ENCODE peak calls at places on chromosomes 3 and 15, in nine cellular contexts. V is K562, U is spleen, W is IMR-90, P is adrenal gland, D is uterus, L is sigmoid colon, N is NB4, Z is right lobe of liver. C is an unnamed sample.

GRCh38 chr3:60079076-60079475 is 1029.3 kb upstream of the CFAP20DC start:
- DNase-seq in U (no peak), P (no peak), V (peak), N (no peak), Z (no peak), L (no peak), D (no peak), W (no peak), C (no peak)

GRCh38 chr3:15148614-15149013 is 49.7 kb upstream of the RBSN start:
- DNase-seq in U (no peak), D (peak), L (no peak), V (peak), Z (no peak), P (peak), N (peak), W (no peak), C (no peak)

GRCh38 chr15:77021803-77022381 is 27.0 kb downstream of the PSTPIP1 start:
- DNase-seq in L (no peak), W (peak), V (no peak), D (no peak), N (peak), P (no peak), U (peak), Z (peak), C (no peak)

GRCh38 chr3:18868911-18869689 is 279.2 kb upstream of the KCNH8 start:
- DNase-seq in U (no peak), V (no peak), L (no peak), P (no peak), W (no peak), N (no peak), Z (no peak), D (no peak), C (no peak)

GRCh38 chr3:41224120-41224806 is 25.0 kb downstream of the CTNNB1 start:
- DNase-seq in V (no peak), P (no peak), D (no peak), L (no peak), W (peak), Z (no peak), N (no peak), U (no peak), C (no peak)

GRCh38 chr3:55558316-55558715 is 71.2 kb upstream of the WNT5A start:
- DNase-seq in U (no peak), W (peak), D (no peak), V (no peak), L (no peak), N (no peak), Z (no peak), P (no peak), C (no peak)

GRCh38 chr15:55407631-55407948 is 569 bp downstream of the CCPG1 start:
- DNase-seq in N (no peak), V (no peak), U (no peak), W (peak), P (no peak), L (no peak), D (no peak), Z (no peak), C (no peak)

GRCh38 chr3:194315965-194316361 is 35.2 kb downstream of the CPN2 start:
- DNase-seq in L (peak), V (no peak), N (no peak), Z (peak), P (no peak), D (no peak), W (no peak), U (no peak), C (no peak)

GRCh38 chr3:181707980-181708379 is 3.7 kb upstream of the SOX2 start:
- DNase-seq in N (no peak), V (no peak), D (no peak), P (no peak), U (no peak), W (no peak), Z (no peak), L (no peak), C (no peak)

GRCh38 chr3:177906573-177907229 is 629.5 kb upstream of the KCNMB2 start:
- DNase-seq in L (no peak), N (no peak), D (no peak), P (no peak), U (no peak), V (no peak), W (no peak), Z (no peak), C (no peak)

GRCh38 chr3:146605106-146605505 is at the start of gene PLSCR5:
- DNase-seq in V (no peak), D (no peak), L (no peak), Z (no peak), W (no peak), U (no peak), N (no peak), P (no peak), C (no peak)

GRCh38 chr3:187994221-187995085 is 159.5 kb upstream of the LPP start:
- DNase-seq in U (no peak), N (no peak), W (peak), Z (no peak), P (no peak), V (no peak), D (no peak), L (no peak), C (no peak)

GRCh38 chr3:18412684-18413083 is 12.5 kb downstream of the SATB1 start:
- DNase-seq in N (no peak), P (no peak), D (no peak), W (no peak), U (no peak), L (no peak), Z (no peak), V (no peak), C (no peak)

GRCh38 chr15:63380151-63380827 is 1.4 kb downstream of the CA12 start:
- DNase-seq in Z (no peak), D (no peak), L (no peak), W (no peak), P (no peak), N (no peak), U (no peak), V (no peak), C (no peak)

GRCh38 chr15:45378149-45378912 is at the start of gene GATM:
- DNase-seq in D (peak), Z (peak), W (peak), V (no peak), P (peak), U (peak), L (peak), N (peak), C (peak)

GRCh38 chr3:2511356-2511755 is 412.7 kb downstream of the CNTN4 start:
- DNase-seq in V (no peak), Z (peak), P (no peak), U (no peak), W (no peak), N (no peak), D (no peak), L (no peak), C (no peak)

GRCh38 chr15:70473623-70474366 is 289.6 kb downstream of the UACA start:
- DNase-seq in U (no peak), N (no peak), W (no peak), D (peak), Z (no peak), V (no peak), L (no peak), P (no peak), C (no peak)

GRCh38 chr3:131972550-131972949 is 62.3 kb downstream of the CPNE4 start:
- DNase-seq in Z (no peak), W (no peak), V (no peak), N (no peak), U (no peak), L (no peak), D (no peak), P (no peak), C (no peak)

GRCh38 chr3:40631341-40631995 is 106.7 kb downstream of the ZNF621 start:
- DNase-seq in U (no peak), D (no peak), Z (no peak), P (no peak), W (no peak), V (no peak), N (no peak), L (no peak), C (no peak)

GRCh38 chr3:60189304-60189703 is 1061.9 kb downstream of the FHIT start:
- DNase-seq in V (peak), D (no peak), W (no peak), N (no peak), Z (no peak), L (no peak), U (no peak), P (no peak), C (no peak)

GRCh38 chr3:159082514-159082913 is 280.7 kb downstream of the MFSD1 start:
- DNase-seq in Z (no peak), D (no peak), U (no peak), L (no peak), V (no peak), P (no peak), W (peak), N (no peak), C (no peak)

GRCh38 chr15:64985382-64986033 is 4.2 kb downstream of the SPG21 start:
- DNase-seq in P (no peak), V (no peak), U (no peak), W (peak), Z (no peak), N (peak), D (no peak), L (no peak), C (no peak)

GRCh38 chr3:178845446-178846118 is 226.0 kb downstream of the ZMAT3 start:
- DNase-seq in L (no peak), N (no peak), U (no peak), P (no peak), W (no peak), Z (no peak), V (no peak), D (no peak), C (no peak)

GRCh38 chr3:155233213-155233612 is 60.3 kb downstream of the STRIT1 start:
- DNase-seq in Z (peak), L (peak), U (no peak), W (peak), P (peak), D (peak), N (no peak), V (peak), C (peak)

GRCh38 chr3:195859846-195860411 is 48.2 kb upstream of the MUC4 start:
- DNase-seq in N (no peak), W (no peak), V (no peak), Z (no peak), U (no peak), L (no peak), D (no peak), P (no peak), C (no peak)

GRCh38 chr15:55652363-55652762 is 64.2 kb upstream of the PYGO1 start:
- DNase-seq in D (no peak), W (no peak), L (no peak), N (no peak), Z (no peak), V (no peak), U (no peak), P (no peak), C (no peak)

DNA sequence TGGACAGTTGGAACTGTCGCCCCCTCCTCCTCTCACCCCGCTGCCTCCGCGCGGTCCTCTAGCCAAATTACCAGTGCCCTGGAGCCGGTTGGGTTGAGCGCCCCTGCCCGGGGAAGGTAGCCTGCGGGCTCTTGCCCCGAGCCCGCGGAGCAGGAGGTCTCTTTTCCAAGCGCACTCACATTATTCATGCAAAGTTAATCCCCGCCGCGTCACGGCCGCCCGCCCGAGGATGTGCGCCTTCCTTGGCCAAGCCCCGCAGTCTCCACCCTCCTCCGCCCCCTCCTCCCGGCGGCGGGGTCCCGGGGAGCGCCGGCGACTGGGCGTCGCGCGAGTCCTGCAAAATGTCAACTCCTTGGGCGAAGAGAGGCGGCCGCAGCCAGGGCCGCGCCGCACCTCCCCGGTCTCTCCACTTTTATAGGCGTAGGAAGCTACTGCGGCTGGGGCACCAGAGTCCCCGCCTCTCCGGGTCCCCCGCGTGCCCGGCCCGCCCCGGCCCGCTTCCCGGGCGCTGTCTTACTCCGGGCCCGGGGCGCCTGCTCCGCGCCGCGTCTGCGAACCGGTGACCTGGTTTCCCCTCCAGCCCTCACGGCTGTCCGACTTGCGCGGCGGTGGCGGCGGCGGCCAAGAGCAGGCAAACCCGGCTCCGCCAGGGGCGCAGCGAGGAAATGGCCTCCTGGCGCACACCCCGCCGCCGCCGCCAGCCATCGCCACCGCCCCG is at the start of gene THRB:
- DNase-seq in D (peak), N (no peak), W (no peak), Z (peak), V (peak), P (peak), L (peak), U (peak), C (peak)
- TF ChIP-seq POLR2A in D (peak), N (no peak), W (no peak), Z (peak), V (peak), P (peak), L (peak), U (peak), C (peak)

DNA sequence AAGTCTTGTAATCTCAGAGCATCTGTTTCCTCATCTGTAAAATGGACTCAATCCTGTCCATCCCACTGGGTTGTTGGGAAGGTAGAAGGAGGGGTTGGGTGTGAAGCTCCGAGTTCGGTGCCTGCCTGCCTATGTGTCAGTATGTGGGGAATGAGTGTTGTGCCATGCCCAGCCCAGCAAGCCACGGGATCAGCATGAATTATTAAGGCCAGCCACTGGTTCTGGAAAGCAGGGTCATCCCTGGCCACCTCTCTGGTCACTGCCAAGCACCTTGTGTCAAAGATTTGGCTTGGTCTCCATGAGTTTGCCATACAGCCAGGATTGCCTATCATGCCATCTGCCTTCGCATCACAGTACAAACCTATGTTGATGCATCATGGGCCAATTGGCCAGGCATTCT is 11.5 kb downstream of the TM6SF1 start:
- DNase-seq in D (no peak), L (no peak), W (no peak), N (no peak), Z (no peak), V (no peak), U (no peak), P (no peak), C (no peak)
- H3K4me3 ChIP-seq in D (no peak), L (no peak), W (no peak), N (no peak), Z (no peak), V (no peak), U (no peak), P (no peak), C (no peak)

DNA sequence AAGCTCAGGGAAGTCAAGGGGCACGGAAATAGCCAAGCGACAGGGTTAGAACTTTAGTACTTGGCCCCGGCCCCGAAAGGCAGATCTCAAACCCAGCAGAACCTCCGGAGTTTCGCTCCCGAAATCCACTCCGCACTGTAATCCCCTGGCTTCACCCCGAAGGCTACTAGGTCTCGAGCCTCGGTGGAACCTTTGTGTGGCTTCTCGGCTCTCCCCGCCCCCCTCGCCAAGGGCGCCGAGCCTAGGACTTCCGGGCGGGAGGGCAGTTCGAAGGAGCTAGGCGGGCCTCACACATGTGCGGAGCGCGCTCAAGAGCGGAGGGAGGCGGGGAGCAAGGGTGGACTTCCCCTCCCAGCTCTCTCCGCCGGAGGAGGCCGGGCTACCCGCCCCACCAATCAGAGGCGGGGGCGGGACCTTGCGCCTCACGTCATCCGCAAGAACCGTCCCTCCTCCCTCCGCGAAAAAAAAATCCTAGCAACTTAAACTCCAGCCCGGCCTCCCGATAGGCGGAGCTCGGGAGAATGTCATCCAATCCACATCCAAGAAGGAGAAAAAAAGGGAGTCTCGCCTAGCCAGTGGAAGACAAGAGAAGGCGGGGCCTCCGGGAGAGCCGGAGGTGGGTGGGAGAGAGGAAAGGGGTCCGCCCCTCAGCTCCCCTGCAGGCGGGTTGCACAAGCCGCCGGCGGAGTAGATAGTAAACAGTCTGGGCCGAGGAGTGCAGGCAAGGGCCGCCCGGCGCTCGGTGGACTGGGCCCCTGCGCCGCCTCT is 2.4 kb upstream of the SIN3A start:
- DNase-seq in Z (peak), L (peak), U (peak), V (peak), N (peak), P (peak), W (peak), D (peak), C (peak)
- TF ChIP-seq POLR2A in Z (peak), L (peak), U (peak), V (peak), N (peak), P (peak), W (peak), D (peak), C (peak)

GRCh38 chr15:95425859-95426258 is 904.6 kb upstream of the NR2F2 start:
- DNase-seq in D (no peak), L (no peak), U (no peak), V (no peak), P (no peak), Z (no peak), N (no peak), W (no peak), C (no peak)

GRCh38 chr15:95431518-95431917 is 899.0 kb upstream of the NR2F2 start:
- DNase-seq in D (no peak), Z (no peak), W (no peak), L (no peak), P (no peak), N (no peak), V (no peak), U (no peak), C (no peak)

GRCh38 chr15:95432878-95433405 is 897.6 kb upstream of the NR2F2 start:
- DNase-seq in P (no peak), N (no peak), V (no peak), W (no peak), D (no peak), Z (no peak), U (no peak), L (no peak), C (no peak)

DNA sequence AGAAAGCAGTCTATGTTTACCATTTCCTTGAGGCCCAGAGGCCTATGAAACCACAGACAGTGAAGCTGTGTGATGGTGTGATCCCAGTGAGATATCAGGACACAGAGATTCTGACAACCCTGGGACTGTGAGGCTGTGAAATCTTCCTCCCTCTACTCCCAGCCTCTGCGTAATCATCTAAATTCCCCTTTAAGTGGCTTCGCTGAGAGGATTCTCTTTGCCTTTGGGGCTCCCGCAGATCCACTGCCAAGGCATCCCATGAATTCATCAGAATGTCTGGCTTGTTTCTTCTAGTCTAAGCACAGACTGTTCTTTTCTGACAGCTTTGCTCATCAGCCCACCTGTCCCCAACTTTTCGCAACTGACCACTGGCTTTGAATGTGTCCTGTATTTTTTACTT is 901.2 kb upstream of the NR2F2 start:
- DNase-seq in D (no peak), L (no peak), P (no peak), N (no peak), Z (no peak), V (no peak), W (peak), U (no peak), C (peak)
- H3K4me3 ChIP-seq in D (no peak), L (no peak), P (no peak), N (no peak), Z (no peak), V (no peak), W (no peak), U (no peak), C (no peak)